ENCODE peak calls at places on chromosomes 13 and 19, in eight cellular contexts. F, U, I, C, X, L, T and H are unnamed samples.

GRCh38 chr19:1248454-1249297 is at the start of gene MIDN:
- DNase-seq in F (peak; percentile 73), U (peak; percentile 82), I (peak; percentile 75), C (peak; percentile 93), X (peak; percentile 89), L (peak; percentile 83), T (peak; percentile 92), H (peak; percentile 96)

GRCh38 chr13:48506092-48506701 is 26.7 kb downstream of the RCBTB2 start:
- DNase-seq in F (peak; percentile 84), U (no peak), I (no peak), C (no peak), X (no peak), L (no peak), T (no peak), H (no peak)

GRCh38 chr19:3287814-3288213 is 63.4 kb downstream of the CELF5 start:
- DNase-seq in F (no peak), U (no peak), I (no peak), C (no peak), X (no peak), L (no peak), T (no peak), H (no peak)

GRCh38 chr13:25037057-25037813 is 58.7 kb upstream of the PABPC3 start:
- DNase-seq in F (peak; percentile 63), U (peak; percentile 41), I (peak; percentile 30), C (peak; percentile 78), X (peak; percentile 56), L (peak; percentile 55), T (no peak), H (no peak)

GRCh38 chr13:111179908-111180756 is 65.0 kb downstream of the ARHGEF7 start:
- DNase-seq in F (no peak), U (no peak), I (no peak), C (no peak), X (peak; percentile 18), L (no peak), T (no peak), H (no peak)

GRCh38 chr19:45423033-45423588 is 606 bp downstream of the ERCC1 start:
- DNase-seq in F (no peak), U (peak; percentile 83), I (no peak), C (no peak), X (no peak), L (no peak), T (no peak), H (no peak)

GRCh38 chr19:32876236-32876918 is 6.8 kb upstream of the SLC7A9 start:
- DNase-seq in F (no peak), U (no peak), I (no peak), C (no peak), X (peak; percentile 5), L (no peak), T (no peak), H (peak; percentile 53)

GRCh38 chr13:108987945-108988344 is 358.5 kb downstream of the MYO16 start:
- DNase-seq in F (no peak), U (no peak), I (no peak), C (no peak), X (no peak), L (no peak), T (no peak), H (no peak)

GRCh38 chr19:19185853-19186728 is 5.9 kb downstream of the BORCS8 start:
- DNase-seq in F (no peak), U (peak; percentile 66), I (peak; percentile 47), C (peak; percentile 56), X (peak; percentile 55), L (no peak), T (no peak), H (no peak)

GRCh38 chr19:55426042-55426441 is 17.1 kb downstream of the SHISA7 start:
- DNase-seq in F (no peak), U (no peak), I (no peak), C (no peak), X (no peak), L (no peak), T (no peak), H (no peak)

GRCh38 chr13:34290661-34291060 is 472.7 kb downstream of the RFC3 start:
- DNase-seq in F (no peak), U (no peak), I (no peak), C (no peak), X (no peak), L (no peak), T (no peak), H (no peak)

GRCh38 chr19:43465468-43466120 is at the start of gene LYPD3:
- DNase-seq in F (no peak), U (no peak), I (no peak), C (peak; percentile 43), X (peak; percentile 74), L (no peak), T (no peak), H (peak; percentile 84)

GRCh38 chr13:40319699-40320586 is 346.5 kb downstream of the FOXO1 start:
- DNase-seq in F (no peak), U (no peak), I (peak; percentile 12), C (no peak), X (no peak), L (no peak), T (no peak), H (no peak)

GRCh38 chr19:311813-312261 is 20.6 kb upstream of the PLPP2 start:
- DNase-seq in F (no peak), U (no peak), I (no peak), C (no peak), X (no peak), L (no peak), T (no peak), H (peak; percentile 75)

GRCh38 chr13:110564472-110564985 is 3.0 kb upstream of the RAB20 start:
- DNase-seq in F (no peak), U (no peak), I (no peak), C (no peak), X (no peak), L (no peak), T (no peak), H (no peak)

GRCh38 chr13:44293908-44294735 is 79.5 kb upstream of the SERP2 start:
- DNase-seq in F (no peak), U (no peak), I (no peak), C (peak; percentile 63), X (no peak), L (no peak), T (no peak), H (no peak)

GRCh38 chr13:76019421-76020044 is 383.4 kb downstream of the LMO7 start:
- DNase-seq in F (no peak), U (no peak), I (no peak), C (no peak), X (peak; percentile 4), L (peak; percentile 4), T (peak; percentile 39), H (no peak)

GRCh38 chr13:74061939-74062595 is 72.1 kb downstream of the KLF12 start:
- DNase-seq in F (no peak), U (no peak), I (no peak), C (peak; percentile 80), X (peak; percentile 66), L (peak; percentile 18), T (no peak), H (no peak)

GRCh38 chr13:36841411-36841810 is 22.4 kb downstream of the RFXAP start:
- DNase-seq in F (no peak), U (no peak), I (no peak), C (peak; percentile 17), X (no peak), L (no peak), T (no peak), H (no peak)

GRCh38 chr13:98978280-98978679 is 416 bp upstream of the DOCK9 start:
- DNase-seq in F (no peak), U (no peak), I (no peak), C (peak; percentile 39), X (peak; percentile 89), L (no peak), T (no peak), H (no peak)

GRCh38 chr13:75486654-75487053 is 4.7 kb upstream of the TBC1D4 start:
- DNase-seq in F (no peak), U (no peak), I (no peak), C (no peak), X (no peak), L (no peak), T (no peak), H (no peak)

GRCh38 chr13:23583491-23583890 is 13.3 kb downstream of the TNFRSF19 start:
- DNase-seq in F (peak; percentile 85), U (no peak), I (no peak), C (peak; percentile 13), X (no peak), L (no peak), T (no peak), H (no peak)

GRCh38 chr19:13152854-13153626 is 2.8 kb downstream of the IER2 start:
- DNase-seq in F (peak; percentile 91), U (peak; percentile 99), I (peak; percentile 97), C (peak; percentile 95), X (peak; percentile 95), L (peak; percentile 90), T (peak; percentile 96), H (peak; percentile 99)

GRCh38 chr19:35135389-35135909 is 590 bp upstream of the LGI4 start:
- DNase-seq in F (no peak), U (peak; percentile 77), I (peak; percentile 48), C (peak; percentile 76), X (peak; percentile 57), L (peak; percentile 89), T (peak; percentile 83), H (peak; percentile 91)

GRCh38 chr19:6219592-6220290 is 60.0 kb downstream of the MLLT1 start:
- DNase-seq in F (no peak), U (no peak), I (no peak), C (peak; percentile 42), X (no peak), L (no peak), T (no peak), H (no peak)

GRCh38 chr19:1130801-1131717 is 27.3 kb downstream of the GPX4 start:
- DNase-seq in F (no peak), U (peak; percentile 34), I (peak; percentile 36), C (peak; percentile 29), X (peak; percentile 35), L (peak; percentile 50), T (no peak), H (no peak)

GRCh38 chr19:33376423-33376822 is 2.9 kb downstream of the CEBPG start:
- DNase-seq in F (no peak), U (no peak), I (no peak), C (peak; percentile 84), X (peak; percentile 91), L (no peak), T (no peak), H (peak; percentile 95)